ENCODE peak calls at places on chromosomes 2 and 18, in five cellular contexts. D is NB4, W is sigmoid colon, S is fibroblast of lung, U is heart left ventricle. P is an unnamed sample.

GRCh38 chr18:43656547-43656946 is 379.3 kb upstream of the SYT4 start:
- DNase-seq in S (no peak), D (no peak), U (no peak), W (no peak), P (peak; percentile 21)

GRCh38 chr18:9216459-9216858 is 79.9 kb downstream of the ANKRD12 start:
- DNase-seq in U (no peak), W (no peak), D (no peak), S (no peak), P (no peak)

GRCh38 chr18:63890950-63891304 is 3.4 kb downstream of the SERPINB2 start:
- DNase-seq in S (no peak), D (peak; percentile 51), U (no peak), W (no peak), P (no peak)

GRCh38 chr2:156896294-156896693 is 361.2 kb upstream of the GALNT5 start:
- DNase-seq in D (peak; percentile 13), W (no peak), S (peak; percentile 75), U (no peak), P (no peak)

GRCh38 chr2:75055820-75056675 is 97.6 kb downstream of the POLE4 start:
- DNase-seq in W (no peak), D (no peak), S (peak; percentile 95), U (no peak), P (peak; percentile 51)

GRCh38 chr2:18373081-18373480 is 187.4 kb downstream of the RDH14 start:
- DNase-seq in U (no peak), W (no peak), S (no peak), D (no peak), P (no peak)

GRCh38 chr2:11124760-11125068 is 30.6 kb upstream of the SLC66A3 start:
- DNase-seq in D (no peak), S (no peak), U (no peak), W (no peak), P (no peak)

GRCh38 chr2:43312751-43313641 is 86.6 kb upstream of the ZFP36L2 start:
- DNase-seq in S (peak; percentile 85), D (no peak), U (no peak), W (no peak), P (peak; percentile 72)

GRCh38 chr2:217837001-217837491 is 165.7 kb downstream of the TNS1 start:
- DNase-seq in U (peak; percentile 83), D (peak; percentile 21), S (peak; percentile 49), W (peak; percentile 97), P (peak; percentile 92)

DNA sequence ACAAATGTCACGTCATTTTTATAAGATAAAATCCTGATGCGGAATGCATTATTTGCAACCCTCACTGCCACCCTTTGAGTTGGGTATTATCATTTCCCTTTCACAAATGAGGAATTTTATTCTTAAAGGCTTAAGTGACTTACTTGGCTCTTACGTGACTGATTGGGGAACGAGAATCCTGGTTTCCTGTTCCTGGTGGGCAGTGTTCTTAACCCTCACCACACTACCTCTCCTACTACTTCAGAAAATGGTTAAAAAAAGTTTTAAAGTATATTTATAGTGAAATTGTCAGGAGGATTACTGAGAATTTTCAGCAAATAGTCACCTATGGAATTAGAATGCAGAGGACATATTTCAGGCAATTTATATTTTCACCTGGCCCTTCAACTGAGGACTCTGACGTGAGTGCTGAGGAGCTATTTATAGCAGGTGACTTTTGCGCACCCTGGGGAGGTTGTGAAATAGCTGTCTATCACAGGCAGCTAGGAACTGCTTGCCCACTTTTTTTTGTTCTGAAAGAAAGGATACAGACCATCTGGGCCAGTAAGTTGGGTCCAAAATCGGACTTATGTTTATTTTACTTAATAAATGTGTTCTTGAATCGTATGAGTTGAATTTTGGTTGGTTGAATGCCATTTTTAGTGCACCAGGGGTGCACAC is 18.7 kb upstream of the RASGRP3 start:
- DNase-seq in W (peak; percentile 70), U (no peak), D (peak; percentile 91), S (peak; percentile 27), P (peak; percentile 77)
- H3K4me3 ChIP-seq in W (no peak overlapping the region), U (peak overlapping the region; percentile 41), D (peak overlapping the region; percentile 54), S (no peak overlapping the region), P (no peak overlapping the region)

GRCh38 chr2:67215214-67215613 is 181.9 kb upstream of the ETAA1 start:
- DNase-seq in U (peak; percentile 51), S (peak; percentile 56), W (peak; percentile 89), D (peak; percentile 18), P (peak; percentile 59)
- H3K4me3 ChIP-seq in U (no peak overlapping the region), S (no peak overlapping the region), W (peak overlapping the region; percentile 17), D (no peak overlapping the region), P (no peak overlapping the region)

GRCh38 chr2:172552547-172553291 is 3.2 kb upstream of the PDK1 start:
- DNase-seq in D (peak; percentile 50), S (peak; percentile 96), U (no peak), W (no peak), P (peak; percentile 93)

GRCh38 chr2:172554352-172555271 is 1.3 kb upstream of the PDK1 start:
- DNase-seq in W (no peak), D (peak; percentile 16), U (no peak), S (no peak), P (no peak)

GRCh38 chr2:172549131-172549530 is 6.8 kb upstream of the PDK1 start:
- DNase-seq in D (no peak), W (no peak), U (no peak), S (no peak), P (no peak)

GRCh38 chr2:172550419-172550818 is 5.5 kb upstream of the PDK1 start:
- DNase-seq in D (no peak), U (no peak), S (no peak), W (no peak), P (no peak)

DNA sequence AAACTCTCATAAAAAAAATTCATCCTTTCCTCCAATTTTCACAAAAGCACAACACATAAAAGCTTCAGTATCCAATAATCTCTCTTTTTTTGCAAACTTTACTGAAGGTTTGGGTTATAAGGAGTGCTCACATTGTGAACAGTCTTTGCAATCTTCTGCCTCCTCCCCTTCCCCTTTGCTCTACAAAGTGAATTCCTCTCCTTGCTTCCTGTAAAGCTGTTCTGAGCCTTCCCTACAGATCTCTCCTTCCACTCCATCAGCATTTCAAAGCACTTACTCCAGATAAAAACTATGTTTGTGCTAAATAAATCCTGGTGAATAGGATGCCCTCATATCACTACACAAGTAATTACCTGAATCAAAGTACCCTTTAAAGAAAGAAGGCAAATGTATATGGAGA is 4.6 kb upstream of the PDK1 start:
- DNase-seq in W (no peak), D (peak; percentile 22), U (no peak), S (no peak), P (peak; percentile 19)
- H3K4me3 ChIP-seq in W (no peak overlapping the region), D (no peak overlapping the region), U (no peak overlapping the region), S (no peak overlapping the region), P (no peak overlapping the region)

GRCh38 chr2:46371858-46372257 is 74.7 kb downstream of the EPAS1 start:
- DNase-seq in D (no peak), S (no peak), U (no peak), W (no peak), P (no peak)

GRCh38 chr2:46372475-46372874 is 75.3 kb downstream of the EPAS1 start:
- DNase-seq in S (no peak), W (no peak), D (no peak), U (no peak), P (no peak)

GRCh38 chr2:46367286-46367685 is 70.1 kb downstream of the EPAS1 start:
- DNase-seq in U (no peak), S (peak; percentile 33), W (no peak), D (no peak), P (peak; percentile 22)

GRCh38 chr2:46368416-46368815 is 71.2 kb downstream of the EPAS1 start:
- DNase-seq in U (no peak), W (no peak), D (peak; percentile 72), S (no peak), P (no peak)

DNA sequence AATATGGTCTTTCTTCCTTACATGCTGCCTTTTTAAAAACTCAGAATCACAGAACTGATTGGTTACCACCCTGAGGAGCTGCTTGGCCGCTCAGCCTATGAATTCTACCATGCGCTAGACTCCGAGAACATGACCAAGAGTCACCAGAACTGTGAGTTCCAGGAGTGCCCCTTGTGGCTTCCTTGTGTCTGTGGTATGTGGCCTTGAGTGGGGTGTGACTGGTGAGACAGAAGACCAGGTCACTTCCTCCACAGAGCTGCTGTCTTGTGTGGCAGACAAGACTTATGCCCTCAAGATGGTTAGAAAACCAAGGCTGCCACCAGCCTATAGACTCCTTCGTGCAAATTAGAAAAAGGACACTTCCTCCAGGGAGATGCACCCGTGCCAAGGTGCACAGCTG is 72.6 kb downstream of the EPAS1 start:
- DNase-seq in W (no peak), S (no peak), D (peak; percentile 26), U (no peak), P (no peak)
- H3K4me3 ChIP-seq in W (no peak overlapping the region), S (no peak overlapping the region), D (no peak overlapping the region), U (no peak overlapping the region), P (no peak overlapping the region)

GRCh38 chr2:165815742-165816141 is 21.7 kb upstream of the GALNT3 start:
- DNase-seq in D (no peak), W (no peak), U (no peak), S (no peak), P (no peak)

GRCh38 chr2:165810418-165810817 is 16.4 kb upstream of the GALNT3 start:
- DNase-seq in D (no peak), W (no peak), U (no peak), S (no peak), P (no peak)

GRCh38 chr2:165818920-165819319 is 24.9 kb upstream of the GALNT3 start:
- DNase-seq in U (no peak), W (no peak), S (no peak), D (no peak), P (no peak)

GRCh38 chr2:165814473-165814872 is 20.4 kb upstream of the GALNT3 start:
- DNase-seq in W (no peak), U (no peak), D (no peak), S (no peak), P (no peak)

GRCh38 chr2:165815299-165815698 is 21.3 kb upstream of the GALNT3 start:
- DNase-seq in D (no peak), U (no peak), W (no peak), S (no peak), P (no peak)
- H3K4me3 ChIP-seq in D (no peak overlapping the region), U (no peak overlapping the region), W (no peak overlapping the region), S (no peak overlapping the region), P (no peak overlapping the region)

GRCh38 chr2:57753636-57754035 is 293.0 kb upstream of the VRK2 start:
- DNase-seq in W (no peak), D (no peak), S (no peak), U (no peak), P (no peak)

GRCh38 chr2:57758686-57759085 is 287.9 kb upstream of the VRK2 start:
- DNase-seq in W (no peak), D (no peak), U (no peak), S (no peak), P (no peak)

GRCh38 chr2:57760448-57760847 is 286.2 kb upstream of the VRK2 start:
- DNase-seq in D (peak; percentile 11), S (no peak), U (no peak), W (no peak), P (no peak)

GRCh38 chr2:57759822-57760300 is 286.7 kb upstream of the VRK2 start:
- DNase-seq in S (peak; percentile 73), D (peak; percentile 79), U (peak; percentile 89), W (peak; percentile 90), P (peak; percentile 77)

GRCh38 chr2:57759131-57759530 is 287.5 kb upstream of the VRK2 start:
- DNase-seq in U (no peak), D (no peak), W (no peak), S (no peak), P (no peak)
- H3K4me3 ChIP-seq in U (no peak overlapping the region), D (no peak overlapping the region), W (no peak overlapping the region), S (no peak overlapping the region), P (no peak overlapping the region)